ENCODE peak calls at places on chromosome 6, in seven cellular contexts. I is HepG2, A is HCT116, L is A549, B is GM12878, Y is endothelial cell of umbilical vein, U is H1. K is an unnamed sample.

GRCh38 chr6:29230666-29231065 is 60.0 kb downstream of the OR2J2 start:
- DNase-seq in B (no peak), I (no peak), L (no peak), Y (no peak), A (no peak), U (no peak), K (no peak)

GRCh38 chr6:151629791-151630190 is 136.0 kb downstream of the CCDC170 start:
- DNase-seq in L (no peak), Y (no peak), I (no peak), B (no peak), A (no peak), U (no peak), K (no peak)

GRCh38 chr6:52087498-52087999 is at the start of gene PKHD1:
- DNase-seq in Y (peak; percentile 2), B (no peak), I (peak; percentile 55), L (no peak), A (peak; percentile 34), U (no peak), K (peak; percentile 36)

GRCh38 chr6:149128489-149129145 is 188.9 kb upstream of the TAB2 start:
- DNase-seq in A (no peak), U (no peak), B (no peak), I (no peak), Y (peak; percentile 21), L (no peak), K (no peak)

GRCh38 chr6:135568366-135568765 is 70.8 kb upstream of the AHI1 start:
- DNase-seq in U (no peak), B (peak; percentile 7), Y (peak; percentile 93), I (no peak), L (no peak), A (no peak), K (no peak)

GRCh38 chr6:141483561-141484061 is 649.1 kb upstream of the GJE1 start:
- DNase-seq in I (no peak), Y (peak; percentile 80), A (no peak), U (no peak), B (peak; percentile 85), L (peak; percentile 51), K (peak; percentile 95)

GRCh38 chr6:17039266-17039665 is 62.6 kb upstream of the STMND1 start:
- DNase-seq in L (no peak), B (no peak), Y (no peak), A (no peak), U (no peak), I (no peak), K (no peak)

GRCh38 chr6:132950556-132950955 is 136.2 kb downstream of the RPS12 start:
- DNase-seq in A (no peak), B (no peak), L (no peak), U (no peak), I (no peak), Y (no peak), K (no peak)

GRCh38 chr6:128350416-128351254 is 169.8 kb downstream of the PTPRK start:
- DNase-seq in A (no peak), B (no peak), U (no peak), I (peak; percentile 65), L (peak; percentile 11), Y (no peak), K (no peak)

GRCh38 chr6:45677381-45677992 is 299.8 kb upstream of the SUPT3H start:
- DNase-seq in Y (peak; percentile 90), A (no peak), I (no peak), U (no peak), B (peak; percentile 30), L (no peak), K (peak; percentile 87)

GRCh38 chr6:45679163-45679562 is 301.4 kb upstream of the SUPT3H start:
- DNase-seq in I (no peak), A (no peak), L (no peak), B (no peak), Y (no peak), U (no peak), K (no peak)

GRCh38 chr6:45679631-45680030 is 301.9 kb upstream of the SUPT3H start:
- DNase-seq in B (no peak), Y (no peak), L (no peak), A (no peak), U (no peak), I (no peak), K (no peak)

GRCh38 chr6:45676376-45676775 is 298.6 kb upstream of the SUPT3H start:
- DNase-seq in Y (no peak), I (no peak), U (no peak), L (no peak), B (no peak), A (no peak), K (peak; percentile 45)

DNA sequence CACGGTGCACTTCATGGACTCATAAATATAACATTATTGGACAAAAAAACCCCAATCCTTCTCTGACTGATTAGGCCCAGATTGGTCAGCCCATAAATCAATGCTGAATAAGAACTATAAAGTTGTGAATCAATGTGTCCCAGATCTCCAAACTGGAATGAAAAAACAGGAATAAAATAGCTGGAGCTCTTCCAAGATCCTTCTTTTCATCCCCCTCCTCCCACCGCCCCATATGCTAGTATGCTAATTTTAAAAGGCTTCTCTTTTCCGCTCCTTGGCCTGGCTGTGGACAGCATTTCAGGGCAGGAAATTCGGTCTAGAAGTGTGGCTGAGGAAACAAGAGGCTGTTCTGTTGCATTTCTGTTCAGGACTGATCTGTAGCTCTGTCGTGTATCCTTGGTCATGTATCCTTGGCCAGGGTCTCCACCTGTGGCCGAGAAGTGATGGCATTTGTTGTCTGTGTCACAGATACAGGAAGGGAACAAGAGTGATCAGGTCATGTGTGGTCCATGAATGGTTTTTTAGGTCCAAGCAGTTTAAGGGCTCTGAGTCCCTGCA is 300.4 kb upstream of the SUPT3H start:
- DNase-seq in I (no peak), U (no peak), L (no peak), B (no peak), Y (peak; percentile 36), A (no peak), K (no peak)
- H3K4me3 ChIP-seq in I (no peak overlapping the region), U (no peak overlapping the region), L (no peak overlapping the region), B (no peak overlapping the region), Y (no peak overlapping the region), A (no peak overlapping the region), K (no peak overlapping the region)

GRCh38 chr6:157615411-157615763 is 207.7 kb upstream of the SNX9 start:
- DNase-seq in U (no peak), L (peak; percentile 6), Y (peak; percentile 35), B (no peak), A (no peak), I (no peak), K (peak; percentile 85)

GRCh38 chr6:157611406-157611805 is 211.6 kb upstream of the SNX9 start:
- DNase-seq in L (no peak), Y (no peak), I (no peak), A (no peak), B (no peak), U (no peak), K (no peak)

GRCh38 chr6:157613011-157613522 is 210.0 kb upstream of the SNX9 start:
- DNase-seq in A (peak; percentile 83), U (no peak), Y (peak; percentile 71), L (peak; percentile 73), B (no peak), I (peak; percentile 63), K (peak; percentile 86)

GRCh38 chr6:157615951-157616350 is 207.1 kb upstream of the SNX9 start:
- DNase-seq in B (no peak), L (no peak), U (no peak), A (no peak), Y (no peak), I (no peak), K (no peak)

GRCh38 chr6:157614026-157614484 is 209.0 kb upstream of the SNX9 start:
- DNase-seq in Y (no peak), I (peak; percentile 41), L (no peak), B (no peak), U (no peak), A (no peak), K (peak; percentile 68)
- TF ChIP-seq CTCF in Y (no peak), I (peak; percentile 85), L (no peak), B (no peak), U (no peak), A (no peak), K (no peak)

GRCh38 chr6:9553002-9553401 is 861.9 kb downstream of the TFAP2A start:
- DNase-seq in L (no peak), I (no peak), B (no peak), Y (no peak), A (no peak), U (no peak), K (no peak)
- TF ChIP-seq MAX in L (no peak), I (no peak), B (no peak), Y (no peak), A (no peak), U (no peak), K (no peak)

GRCh38 chr6:74268821-74269600 is 573.0 kb downstream of the CD109 start:
- DNase-seq in B (no peak), U (no peak), A (no peak), L (no peak), I (no peak), Y (no peak), K (no peak)
- H3K4me3 ChIP-seq in B (no peak overlapping the region), U (no peak overlapping the region), A (no peak overlapping the region), L (no peak overlapping the region), I (no peak overlapping the region), Y (no peak overlapping the region), K (no peak overlapping the region)

GRCh38 chr6:4008324-4009047 is 70.5 kb downstream of the FAM217A start:
- DNase-seq in I (peak; percentile 86), A (peak; percentile 56), B (no peak), Y (peak; percentile 76), U (no peak), L (peak; percentile 85), K (peak; percentile 82)
- TF ChIP-seq CTCF in I (peak; percentile 76), A (peak; percentile 62), B (peak; percentile 43), Y (peak; percentile 45), U (no peak), L (peak; percentile 63), K (peak; percentile 43)

GRCh38 chr6:79913369-79913768 is 34.0 kb downstream of the ELOVL4 start:
- DNase-seq in Y (peak; percentile 7), I (no peak), L (no peak), U (no peak), B (no peak), A (no peak), K (no peak)

GRCh38 chr6:79909517-79909916 is 37.8 kb downstream of the ELOVL4 start:
- DNase-seq in Y (no peak), U (no peak), A (no peak), I (no peak), L (no peak), B (no peak), K (no peak)

DNA sequence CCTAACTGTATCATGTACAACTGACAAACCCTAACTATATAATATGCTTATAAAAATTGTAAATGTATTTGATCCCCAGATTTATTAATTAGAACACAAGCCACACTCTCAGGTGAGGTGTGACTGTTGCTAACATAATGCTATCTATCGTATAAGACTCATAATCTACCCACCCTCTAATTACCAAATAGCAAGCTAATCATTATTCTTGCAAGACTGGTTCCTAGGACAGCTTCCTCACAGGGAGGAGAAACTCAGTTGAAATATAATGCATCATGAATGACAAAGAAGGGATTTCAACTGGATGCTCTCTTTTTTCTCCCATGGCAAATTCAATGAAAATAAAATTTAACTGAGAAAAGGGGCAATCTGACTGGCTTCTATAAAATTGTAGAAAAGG is 35.4 kb downstream of the ELOVL4 start:
- DNase-seq in B (no peak), I (no peak), U (no peak), Y (no peak), A (no peak), L (no peak), K (no peak)
- TF ChIP-seq MAX in B (no peak), I (no peak), U (no peak), Y (no peak), A (no peak), L (no peak), K (no peak)

DNA sequence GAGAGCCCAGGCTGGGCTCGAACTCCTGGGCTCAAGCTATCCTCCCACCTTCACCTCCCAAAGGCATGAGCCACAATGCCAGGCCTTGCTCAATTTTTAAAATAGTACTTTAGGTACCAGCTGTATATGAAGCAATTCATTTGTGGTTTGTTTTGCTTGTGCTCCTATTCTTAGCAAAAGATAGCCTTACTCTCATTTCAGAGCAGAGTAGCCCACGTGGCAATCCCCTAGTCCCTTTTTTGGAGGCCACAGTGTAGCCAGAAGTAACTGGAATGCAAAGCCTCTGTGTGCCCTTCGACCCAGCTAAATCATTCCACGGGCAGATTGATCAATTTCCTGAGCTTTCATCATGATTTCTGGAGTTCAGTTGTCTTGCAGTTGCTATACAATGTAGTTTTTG is 372.2 kb downstream of the NRN1 start:
- DNase-seq in B (no peak), L (no peak), A (no peak), I (no peak), Y (no peak), U (no peak), K (peak; percentile 62)
- H3K4me3 ChIP-seq in B (no peak overlapping the region), L (no peak overlapping the region), A (no peak overlapping the region), I (no peak overlapping the region), Y (no peak overlapping the region), U (no peak overlapping the region), K (no peak overlapping the region)

K was measured in NB4.